ENCODE peak calls at places on chromosomes 13 and 19, in nine cellular contexts. P, D, G, C, X, U, I, K and W are unnamed samples.

GRCh38 chr19:47447470-47448359 is 24.0 kb downstream of the SLC8A2 start:
- DNase-seq in K (no peak), G (no peak), U (peak; percentile 13), C (peak; percentile 63), X (peak; percentile 44), P (no peak), I (peak; percentile 56), D (peak; percentile 33), W (peak; percentile 15)

GRCh38 chr13:76846363-76846762 is 39.8 kb downstream of the KCTD12 start:
- DNase-seq in G (no peak), D (no peak), C (no peak), I (no peak), P (no peak), K (no peak), U (peak; percentile 64), X (no peak), W (no peak)

GRCh38 chr13:46121033-46121432 is 16.2 kb upstream of the CPB2 start:
- DNase-seq in U (no peak), X (no peak), D (no peak), I (no peak), G (no peak), C (no peak), P (no peak), K (no peak), W (no peak)

GRCh38 chr19:18091217-18091608 is 4.5 kb upstream of the IL12RB1 start:
- DNase-seq in P (no peak), U (no peak), K (no peak), C (no peak), G (peak; percentile 52), D (peak; percentile 60), X (no peak), I (no peak), W (no peak)

GRCh38 chr13:89900104-89900760 is 1447.3 kb upstream of the MIR17HG start:
- DNase-seq in K (no peak), I (no peak), X (no peak), G (no peak), D (no peak), C (no peak), P (no peak), U (peak; percentile 0), W (peak; percentile 55)

GRCh38 chr13:110447801-110448200 is 113.7 kb downstream of the RAB20 start:
- DNase-seq in P (no peak), G (no peak), U (no peak), K (no peak), I (no peak), C (no peak), D (no peak), X (no peak), W (no peak)

GRCh38 chr13:55345197-55345596 is 1795.5 kb upstream of the PRR20A start:
- DNase-seq in P (no peak), C (no peak), G (no peak), D (no peak), K (no peak), I (no peak), X (no peak), U (no peak), W (no peak)

GRCh38 chr13:80339578-80339840 is 1.4 kb downstream of the SPRY2 start:
- DNase-seq in G (no peak), I (peak; percentile 17), K (peak; percentile 36), C (no peak), X (no peak), D (no peak), P (no peak), U (no peak), W (peak; percentile 45)

GRCh38 chr19:1102407-1103106 is 1.2 kb upstream of the GPX4 start:
- DNase-seq in C (peak; percentile 66), X (peak; percentile 83), K (no peak), G (peak; percentile 65), I (peak; percentile 100), D (no peak), P (peak; percentile 98), U (peak; percentile 100), W (peak; percentile 100)

GRCh38 chr19:5086725-5087439 is 118.0 kb downstream of the KDM4B start:
- DNase-seq in P (no peak), K (no peak), D (no peak), I (no peak), U (no peak), X (no peak), C (no peak), G (no peak), W (no peak)